ENCODE peak calls at places on chromosomes 3 and 15, in ten cellular contexts. B is psoas muscle, U is stomach, V is sigmoid colon, Q is breast epithelium, Y is PC-3, Z is GM23338, X is Panc1, A is keratinocyte, F is pancreas. O is an unnamed sample. For H3K36me3, the result is how much of the 10 kb centered on the place peaks cover.

GRCh38 chr3:24550588-24550987 is 55.9 kb upstream of the THRB start:
- DNase-seq in Q (no peak), B (no peak), Y (peak), Z (no peak), V (no peak), U (no peak), F (no peak), A (no peak), X (no peak), O (no peak)

GRCh38 chr3:43958005-43958770 is 267.4 kb downstream of the ABHD5 start:
- DNase-seq in Z (no peak), X (no peak), Y (no peak), Q (no peak), U (no peak), F (no peak), V (no peak), A (no peak), B (no peak), O (no peak)

GRCh38 chr3:5165698-5166097 is 21.8 kb upstream of the EDEM1 start:
- DNase-seq in Y (no peak), A (no peak), F (no peak), U (no peak), X (no peak), B (no peak), Z (no peak), Q (no peak), V (no peak), O (peak)

GRCh38 chr3:129827765-129828164 is 65.7 kb downstream of the TMCC1 start:
- DNase-seq in X (no peak), Y (no peak), V (no peak), Q (no peak), A (no peak), Z (peak), B (no peak), U (no peak), F (no peak), O (no peak)

GRCh38 chr3:102533784-102534183 is 99.0 kb downstream of the ZPLD1 start:
- DNase-seq in Q (no peak), V (no peak), A (no peak), Z (no peak), U (no peak), X (no peak), B (no peak), Y (no peak), F (no peak), O (no peak)

GRCh38 chr15:82138306-82138705 is 92.5 kb upstream of the MEX3B start:
- DNase-seq in X (no peak), Q (no peak), Z (no peak), A (no peak), F (no peak), U (no peak), B (no peak), V (no peak), Y (no peak), O (no peak)

GRCh38 chr3:16869606-16870005 is 15.1 kb upstream of the PLCL2 start:
- DNase-seq in Q (no peak), Z (no peak), X (no peak), V (no peak), A (no peak), F (no peak), Y (no peak), U (no peak), B (no peak), O (no peak)

GRCh38 chr15:86650084-86650483 is 570.4 kb downstream of the AGBL1 start:
- DNase-seq in U (no peak), B (no peak), Q (no peak), Z (no peak), F (peak), X (no peak), Y (peak), V (no peak), A (no peak), O (peak)

GRCh38 chr15:87736401-87736800 is 520.1 kb downstream of the NTRK3 start:
- DNase-seq in Y (no peak), A (no peak), U (no peak), Q (no peak), V (no peak), Z (no peak), X (no peak), F (no peak), B (no peak), O (no peak)

GRCh38 chr15:71449956-71450355 is 334.7 kb downstream of the THSD4 start:
- DNase-seq in B (no peak), Y (no peak), F (no peak), V (no peak), X (no peak), Q (no peak), Z (no peak), A (no peak), U (no peak), O (no peak)
- H3K36me3 ChIP-seq in B (under half), Y (under half), F (under half), V (under half), X (under half), Q (under half), Z (under half), A (under half), U (under half), O (under half)

GRCh38 chr3:107664614-107665013 is 141.9 kb downstream of the BBX start:
- DNase-seq in F (no peak), B (no peak), U (no peak), A (no peak), Q (no peak), X (no peak), Y (no peak), Z (no peak), V (no peak), O (no peak)
- TF ChIP-seq CTCF in F (no peak), B (no peak), U (no peak), A (no peak), Q (no peak), X (peak), Y (no peak), Z (peak), V (no peak), O (peak)

DNA sequence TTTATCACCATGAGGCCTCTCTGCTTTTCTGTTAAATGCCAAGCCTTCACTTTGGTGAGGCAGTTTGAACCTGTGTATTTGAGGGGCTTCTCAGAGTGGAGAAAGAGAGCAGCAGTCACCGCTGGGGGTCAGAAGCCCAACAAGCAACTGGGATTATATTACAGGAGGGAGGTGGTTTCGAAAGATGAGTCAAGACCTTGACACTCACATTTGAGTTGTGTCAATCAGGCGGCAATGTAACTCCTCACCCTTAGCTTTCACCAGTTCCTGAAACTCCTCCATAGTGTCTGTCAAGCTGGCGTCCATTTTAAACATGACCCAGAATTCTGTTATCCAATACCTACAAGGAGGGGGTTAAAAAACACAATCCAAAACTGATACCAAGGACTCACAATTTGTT is 46.5 kb downstream of the RASGRP1 start:
- DNase-seq in V (no peak), Y (no peak), A (no peak), U (no peak), B (no peak), F (no peak), X (no peak), Z (no peak), Q (no peak), O (no peak)
- H3K27ac ChIP-seq in V (no peak), Y (no peak), A (no peak), U (no peak), B (no peak), F (no peak), X (no peak), Z (no peak), Q (no peak), O (no peak)

GRCh38 chr15:101055411-101055810 is 136.3 kb downstream of the LRRK1 start:
- DNase-seq in A (no peak), B (no peak), Y (no peak), F (no peak), Z (no peak), V (peak), Q (no peak), U (peak), X (no peak), O (no peak)

GRCh38 chr15:101059381-101060341 is 140.5 kb downstream of the LRRK1 start:
- DNase-seq in Z (no peak), A (no peak), Y (no peak), Q (no peak), X (no peak), B (no peak), U (peak), F (no peak), V (peak), O (no peak)

GRCh38 chr15:101056366-101057334 is 137.5 kb downstream of the LRRK1 start:
- DNase-seq in Y (no peak), Z (no peak), F (no peak), U (peak), X (no peak), V (peak), Q (no peak), A (no peak), B (no peak), O (no peak)

GRCh38 chr15:101058735-101059134 is 139.6 kb downstream of the LRRK1 start:
- DNase-seq in F (no peak), U (peak), A (no peak), V (peak), B (no peak), Z (no peak), Y (no peak), X (no peak), Q (no peak), O (no peak)

GRCh38 chr15:101057841-101058407 is 138.8 kb downstream of the LRRK1 start:
- DNase-seq in Z (no peak), Q (no peak), X (no peak), F (no peak), B (no peak), U (peak), Y (no peak), A (no peak), V (peak), O (no peak)
- H3K36me3 ChIP-seq in Z (under half), Q (under half), X (under half), F (under half), B (under half), U (half or more), Y (under half), A (under half), V (half or more), O (under half)

GRCh38 chr3:28674212-28674611 is 325.6 kb upstream of the AZI2 start:
- DNase-seq in Q (no peak), B (no peak), X (no peak), Y (no peak), F (no peak), Z (no peak), V (no peak), U (no peak), A (no peak), O (no peak)
- TF ChIP-seq CTCF in Q (no peak), B (no peak), X (no peak), Y (no peak), F (no peak), Z (no peak), V (no peak), U (no peak), A (no peak), O (no peak)

DNA sequence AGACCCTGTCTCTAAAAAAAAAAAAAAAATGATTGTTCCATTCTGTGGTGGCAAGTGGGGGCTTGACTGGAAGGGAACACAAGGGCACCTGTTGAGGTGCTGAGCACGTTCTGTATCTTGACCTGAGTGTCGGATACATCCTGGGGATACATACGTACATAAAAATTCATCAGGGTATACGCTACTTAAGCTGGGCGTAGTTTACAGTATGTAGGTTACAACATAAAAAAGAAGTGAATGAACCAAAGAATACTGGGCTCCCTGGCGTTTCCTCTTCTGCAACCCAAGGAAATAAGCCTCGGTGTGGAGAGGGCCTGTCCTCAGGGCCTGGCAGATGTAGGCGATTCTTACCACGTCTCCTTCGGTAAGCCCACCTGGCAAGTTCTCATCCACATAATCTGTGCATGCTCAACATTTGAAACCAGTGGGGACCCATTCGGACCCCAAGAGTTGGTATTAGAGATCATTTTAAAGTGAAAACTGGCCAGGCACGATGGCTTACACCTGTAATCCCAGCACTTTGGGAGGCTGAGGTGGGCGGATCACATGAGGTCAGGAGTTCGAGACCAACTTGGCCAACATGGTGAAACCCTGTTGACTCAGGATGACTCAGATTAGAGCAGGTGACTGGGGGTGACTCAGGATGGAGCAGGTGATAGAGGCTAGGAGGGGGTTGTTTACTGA is 5.1 kb upstream of the MUC20 start:
- DNase-seq in B (no peak), F (no peak), A (peak), Q (no peak), V (no peak), X (peak), U (peak), Y (peak), Z (no peak), O (no peak)
- H3K27ac ChIP-seq in B (peak), F (no peak), A (no peak), Q (no peak), V (no peak), X (no peak), U (no peak), Y (no peak), Z (no peak), O (no peak)

DNA sequence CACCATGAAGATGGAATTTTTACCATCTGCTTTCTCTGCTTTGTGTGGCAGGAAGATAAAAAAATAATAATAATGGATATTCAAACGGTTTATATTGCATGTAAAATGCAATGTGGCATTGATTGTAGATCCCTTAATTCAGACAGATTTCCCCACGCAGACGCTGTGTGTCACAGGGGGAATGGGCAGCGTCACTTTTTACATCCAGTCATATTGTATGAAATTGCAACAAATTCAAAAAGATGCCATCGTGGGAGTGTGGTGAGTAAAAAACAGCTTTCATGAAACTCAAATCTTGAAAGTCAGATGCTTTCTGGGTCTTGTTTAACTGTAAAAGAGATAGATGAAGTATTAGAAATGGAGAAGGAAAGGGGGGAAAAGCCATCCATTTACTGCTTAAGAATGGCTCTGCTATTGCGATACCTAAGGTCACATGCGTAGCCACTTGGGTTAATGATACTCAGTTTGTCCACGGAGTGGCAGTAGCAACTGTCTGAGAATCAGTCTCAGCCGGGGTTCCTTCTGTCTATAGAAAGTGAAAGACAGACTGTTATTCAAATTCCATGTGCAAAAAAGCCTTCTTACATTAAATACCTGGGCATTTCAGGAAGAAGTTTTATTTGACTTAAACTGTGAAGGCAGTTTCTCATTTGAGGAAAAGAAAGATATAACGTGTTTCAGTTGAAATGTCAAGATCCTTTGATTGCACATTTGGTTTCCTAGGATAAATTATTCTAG is 28.5 kb downstream of the BTD start:
- DNase-seq in A (no peak), B (no peak), V (peak), Q (peak), Y (peak), F (peak), Z (peak), U (peak), X (peak), O (peak)
- H3K36me3 ChIP-seq in A (under half), B (under half), V (under half), Q (under half), Y (under half), F (under half), Z (under half), U (under half), X (under half), O (under half)

GRCh38 chr3:192884831-192885356 is 32.8 kb downstream of the MB21D2 start:
- DNase-seq in Z (no peak), F (no peak), B (no peak), X (no peak), Q (no peak), U (no peak), V (no peak), A (no peak), Y (peak), O (peak)
- TF ChIP-seq CTCF in Z (no peak), F (no peak), B (no peak), X (no peak), Q (no peak), U (no peak), V (no peak), A (no peak), Y (no peak), O (no peak)

O was measured in A673.